ENCODE peak calls at places on chromosomes 7 and 10, in ten cellular contexts. L is dorsolateral prefrontal cortex; B is MCF 10A; R is hypothalamus; P is kidney glomerular epithelial cell; C is pons; A is activated T-helper 1 cell treated with anti-CD3 and anti-CD28 coated beads, Interleukin-2, amount 50 U/mL, for 16 hours; K is OCI-LY7; S is mesothelial cell of epicardium; F is heart left ventricle. X is an unnamed sample.

GRCh38 chr10:77405771-77406241 is 231.8 kb downstream of the KCNMA1 start:
- DNase-seq in B (peak), C (no peak), A (no peak), S (peak), R (peak), P (no peak), L (peak), F (no peak), K (no peak), X (no peak)

GRCh38 chr7:7783001-7783400 is 64.6 kb upstream of the RPA3 start:
- DNase-seq in S (no peak), C (no peak), A (no peak), P (no peak), R (no peak), F (no peak), L (no peak), B (no peak), K (no peak), X (no peak)

GRCh38 chr7:131581241-131582157 is 25.1 kb upstream of the PODXL start:
- DNase-seq in C (no peak), K (no peak), B (no peak), A (no peak), R (no peak), P (no peak), F (peak), L (peak), S (no peak), X (no peak)

GRCh38 chr10:5317547-5318107 is 47.1 kb upstream of the UCN3 start:
- DNase-seq in R (no peak), P (peak), K (peak), A (peak), F (no peak), C (no peak), L (no peak), S (no peak), B (peak), X (no peak)

GRCh38 chr7:1516586-1517251 is 12.5 kb upstream of the INTS1 start:
- DNase-seq in C (no peak), F (no peak), B (no peak), K (no peak), S (no peak), R (no peak), P (no peak), L (no peak), A (no peak), X (no peak)

GRCh38 chr7:30598121-30598876 is 3.6 kb downstream of the GARS1 start:
- DNase-seq in S (no peak), C (no peak), L (no peak), F (no peak), R (no peak), P (no peak), A (no peak), K (no peak), B (peak), X (no peak)

GRCh38 chr10:42875792-42876191 is 93.2 kb downstream of the BMS1 start:
- DNase-seq in C (peak), R (peak), K (no peak), P (no peak), A (no peak), S (no peak), L (no peak), F (no peak), B (no peak), X (no peak)

GRCh38 chr7:30594055-30594539 is 581 bp upstream of the GARS1 start:
- DNase-seq in F (no peak), C (no peak), L (peak), R (peak), B (no peak), A (no peak), K (peak), P (peak), S (no peak), X (peak)

GRCh38 chr7:5501465-5501864 is 77.8 kb upstream of the TNRC18 start:
- DNase-seq in C (no peak), F (no peak), K (no peak), A (no peak), B (no peak), S (no peak), L (no peak), R (no peak), P (no peak), X (no peak)

GRCh38 chr10:9608592-9608991 is 1409.1 kb upstream of the CELF2 start:
- DNase-seq in L (no peak), P (peak), C (peak), A (no peak), F (no peak), K (peak), R (no peak), B (peak), S (no peak), X (no peak)

GRCh38 chr10:120508393-120508792 is 51.4 kb downstream of the PLPP4 start:
- DNase-seq in R (peak), C (no peak), B (peak), S (no peak), P (peak), F (no peak), A (no peak), L (no peak), K (no peak), X (no peak)

GRCh38 chr10:36765777-36766176 is 359.6 kb upstream of the ANKRD30A start:
- DNase-seq in S (no peak), C (no peak), A (no peak), K (no peak), F (no peak), R (no peak), L (no peak), P (no peak), B (peak), X (no peak)

GRCh38 chr7:99949645-99950228 is 20.3 kb upstream of the GJC3 start:
- DNase-seq in B (no peak), K (peak), F (no peak), R (no peak), L (no peak), C (peak), A (no peak), P (peak), S (no peak), X (no peak)

GRCh38 chr7:137961200-137962177 is 40.4 kb downstream of the CREB3L2 start:
- DNase-seq in P (no peak), F (no peak), S (no peak), L (no peak), C (no peak), B (no peak), R (no peak), K (no peak), A (no peak), X (no peak)

GRCh38 chr10:96271017-96271815 is at the start of gene BLNK:
- DNase-seq in A (no peak), S (no peak), R (no peak), K (peak), L (no peak), C (peak), P (no peak), F (no peak), B (peak), X (no peak)

GRCh38 chr10:43044444-43045245 is 32.2 kb upstream of the RET start:
- DNase-seq in K (no peak), C (no peak), B (no peak), L (no peak), F (peak), P (no peak), R (no peak), S (peak), A (no peak), X (no peak)

GRCh38 chr10:123555616-123556015 is 110.5 kb upstream of the GPR26 start:
- DNase-seq in R (no peak), B (no peak), A (no peak), S (no peak), P (no peak), C (no peak), F (no peak), L (no peak), K (no peak), X (no peak)

X was measured in nucleus accumbens.